ENCODE peak calls at places on chromosomes 4 and X, in ten cellular contexts. R is right cardiac atrium, B is heart left ventricle, J is ovary, N is GM23338, D is cardiac muscle cell, L is tibial artery, O is K562, K is spleen, P is neural progenitor cell. Z is an unnamed sample.

GRCh38 chr4:61003301-61003700 is 196.8 kb upstream of the ADGRL3 start:
- DNase-seq in R (no peak), B (no peak), J (no peak), N (no peak), D (no peak), L (no peak), O (no peak), K (no peak), P (no peak), Z (no peak)

GRCh38 chr4:125787707-125788106 is 473.0 kb downstream of the FAT4 start:
- DNase-seq in R (no peak), B (no peak), J (no peak), N (no peak), D (no peak), L (no peak), O (no peak), K (no peak), P (no peak), Z (no peak)

GRCh38 chr4:147704846-147705245 is 20.9 kb upstream of the PRMT9 start:
- DNase-seq in R (no peak), B (no peak), J (no peak), N (no peak), D (no peak), L (no peak), O (no peak), K (no peak), P (no peak), Z (no peak)

GRCh38 chr4:48343035-48343434 is 1.7 kb downstream of the SLAIN2 start:
- DNase-seq in R (no peak), B (no peak), J (no peak), N (no peak), D (no peak), L (no peak), O (no peak), K (no peak), P (peak; percentile 10), Z (no peak)

GRCh38 chrX:11970935-11971334 is 167.3 kb upstream of the FRMPD4 start:
- DNase-seq in R (no peak), B (no peak), J (no peak), N (no peak), D (peak; percentile 29), L (no peak), O (no peak), K (no peak), P (no peak), Z (no peak)

GRCh38 chr4:110982486-110982885 is 359.6 kb upstream of the PITX2 start:
- DNase-seq in R (no peak), B (no peak), J (no peak), N (no peak), D (no peak), L (no peak), O (no peak), K (no peak), P (no peak), Z (no peak)

GRCh38 chr4:90317785-90318184 is 190.6 kb downstream of the CCSER1 start:
- DNase-seq in R (no peak), B (no peak), J (no peak), N (no peak), D (peak; percentile 93), L (no peak), O (no peak), K (no peak), P (no peak), Z (no peak)

GRCh38 chrX:138775501-138775900 is 64.0 kb upstream of the FGF13 start:
- DNase-seq in R (no peak), B (no peak), J (no peak), N (peak; percentile 37), D (peak; percentile 29), L (no peak), O (peak; percentile 27), K (no peak), P (peak; percentile 46), Z (no peak)

GRCh38 chr4:74098628-74098995 is 383 bp downstream of the CXCL2 start:
- DNase-seq in R (peak; percentile 64), B (no peak), J (no peak), N (peak; percentile 28), D (peak; percentile 44), L (no peak), O (no peak), K (peak; percentile 73), P (no peak), Z (peak; percentile 53)

GRCh38 chr4:152316969-152317368 is 218.9 kb downstream of the FBXW7 start:
- DNase-seq in R (no peak), B (no peak), J (no peak), N (no peak), D (peak; percentile 4), L (no peak), O (no peak), K (no peak), P (no peak), Z (no peak)

GRCh38 chrX:26597981-26598380 is 382.0 kb downstream of the MAGEB5 start:
- DNase-seq in R (no peak), B (no peak), J (no peak), N (no peak), D (no peak), L (no peak), O (no peak), K (no peak), P (no peak), Z (no peak)

GRCh38 chr4:74228691-74229640 is 71.0 kb downstream of the MTHFD2L start:
- DNase-seq in R (peak; percentile 72), B (peak; percentile 65), J (peak; percentile 53), N (peak; percentile 93), D (peak; percentile 89), L (peak; percentile 57), O (peak; percentile 73), K (peak; percentile 88), P (peak; percentile 79), Z (peak; percentile 63)

GRCh38 chrX:56233682-56234081 is 1.5 kb downstream of the KLF8 start:
- DNase-seq in R (peak; percentile 75), B (peak; percentile 71), J (peak; percentile 69), N (peak; percentile 74), D (peak; percentile 38), L (peak; percentile 73), O (no peak), K (no peak), P (peak; percentile 64), Z (no peak)

GRCh38 chrX:9635368-9635767 is 130.3 kb downstream of the GPR143 start:
- DNase-seq in R (peak; percentile 70), B (peak; percentile 50), J (no peak), N (no peak), D (no peak), L (no peak), O (no peak), K (no peak), P (no peak), Z (no peak)

GRCh38 chr4:156830356-156830755 is 141.2 kb downstream of the PDGFC start:
- DNase-seq in R (no peak), B (no peak), J (no peak), N (no peak), D (no peak), L (no peak), O (no peak), K (no peak), P (no peak), Z (no peak)

GRCh38 chr4:183342541-183343533 is 20.6 kb upstream of the CLDN24 start:
- DNase-seq in R (peak; percentile 62), B (peak; percentile 34), J (no peak), N (peak; percentile 42), D (peak; percentile 46), L (no peak), O (no peak), K (peak; percentile 66), P (peak; percentile 30), Z (peak; percentile 48)

GRCh38 chrX:16836371-16836770 is 33.8 kb downstream of the RBBP7 start:
- DNase-seq in R (no peak), B (no peak), J (no peak), N (peak; percentile 49), D (no peak), L (no peak), O (peak; percentile 18), K (no peak), P (peak; percentile 52), Z (no peak)

GRCh38 chrX:51743179-51743957 is at the start of gene GSPT2:
- DNase-seq in R (peak; percentile 84), B (peak; percentile 72), J (peak; percentile 77), N (peak; percentile 59), D (peak; percentile 82), L (peak; percentile 55), O (peak; percentile 30), K (peak; percentile 87), P (peak; percentile 65), Z (peak; percentile 66)
- H3K4me1 ChIP-seq in R (no peaks in the 10 kb centered on the region), B (peaks cover 4% of the 10 kb centered on the region), J (no peaks in the 10 kb centered on the region), N (peaks cover 7% of the 10 kb centered on the region), D (no peaks in the 10 kb centered on the region), L (peaks cover 6% of the 10 kb centered on the region), O (peaks cover 7% of the 10 kb centered on the region), K (no peaks in the 10 kb centered on the region), P (peaks cover 10% of the 10 kb centered on the region), Z (no peaks in the 10 kb centered on the region)

GRCh38 chr4:148935179-148935578 is 493.0 kb upstream of the NR3C2 start:
- DNase-seq in R (no peak), B (no peak), J (no peak), N (no peak), D (no peak), L (no peak), O (no peak), K (no peak), P (no peak), Z (no peak)
- H3K4me1 ChIP-seq in R (no peaks in the 10 kb centered on the region), B (no peaks in the 10 kb centered on the region), J (no peaks in the 10 kb centered on the region), N (no peaks in the 10 kb centered on the region), D (no peaks in the 10 kb centered on the region), L (no peaks in the 10 kb centered on the region), O (no peaks in the 10 kb centered on the region), K (no peaks in the 10 kb centered on the region), P (no peaks in the 10 kb centered on the region), Z (no peaks in the 10 kb centered on the region)

GRCh38 chr4:8387194-8387593 is 53.3 kb downstream of the ACOX3 start:
- DNase-seq in R (peak; percentile 40), B (no peak), J (no peak), N (no peak), D (no peak), L (no peak), O (no peak), K (no peak), P (no peak), Z (peak; percentile 42)

GRCh38 chr4:8388471-8388870 is 52.1 kb downstream of the ACOX3 start:
- DNase-seq in R (peak; percentile 55), B (no peak), J (no peak), N (no peak), D (no peak), L (no peak), O (no peak), K (no peak), P (no peak), Z (no peak)

GRCh38 chr4:8385611-8386010 is 54.9 kb downstream of the ACOX3 start:
- DNase-seq in R (peak; percentile 21), B (peak; percentile 29), J (no peak), N (no peak), D (no peak), L (no peak), O (no peak), K (no peak), P (no peak), Z (no peak)

GRCh38 chr4:8386731-8387130 is 53.8 kb downstream of the ACOX3 start:
- DNase-seq in R (peak; percentile 51), B (no peak), J (no peak), N (no peak), D (no peak), L (no peak), O (no peak), K (no peak), P (no peak), Z (no peak)

GRCh38 chr4:8387615-8388266 is 52.8 kb downstream of the ACOX3 start:
- DNase-seq in R (peak; percentile 44), B (no peak), J (no peak), N (no peak), D (no peak), L (no peak), O (no peak), K (no peak), P (no peak), Z (no peak)
- H3K4me1 ChIP-seq in R (peaks cover 2% of the 10 kb centered on the region), B (peaks cover 34% of the 10 kb centered on the region), J (peaks cover 23% of the 10 kb centered on the region), N (no peaks in the 10 kb centered on the region), D (no peaks in the 10 kb centered on the region), L (peaks cover 6% of the 10 kb centered on the region), O (peaks cover 27% of the 10 kb centered on the region), K (no peaks in the 10 kb centered on the region), P (peaks cover under 1% of the 10 kb centered on the region), Z (no peaks in the 10 kb centered on the region)

GRCh38 chr4:3246458-3247398 is 2.2 kb upstream of the MSANTD1 start:
- DNase-seq in R (peak; percentile 49), B (no peak), J (no peak), N (no peak), D (no peak), L (no peak), O (no peak), K (no peak), P (no peak), Z (no peak)
- H3K4me1 ChIP-seq in R (no peaks in the 10 kb centered on the region), B (no peaks in the 10 kb centered on the region), J (peaks cover 5% of the 10 kb centered on the region), N (no peaks in the 10 kb centered on the region), D (no peaks in the 10 kb centered on the region), L (no peaks in the 10 kb centered on the region), O (peaks cover 68% of the 10 kb centered on the region), K (no peaks in the 10 kb centered on the region), P (no peaks in the 10 kb centered on the region), Z (no peaks in the 10 kb centered on the region)

Z was measured in right lobe of liver.